ENCODE peak calls at places on chromosomes 5 and 9, in five cellular contexts. I is transverse colon, K is breast epithelium, T is HCT116, J is esophagus muscularis mucosa. W is an unnamed sample.

GRCh38 chr5:84791730-84792129 is 407.1 kb upstream of the EDIL3 start:
- DNase-seq in I (no peak), K (no peak), T (no peak), J (no peak), W (no peak)

GRCh38 chr5:3994635-3995034 is 399.0 kb downstream of the IRX1 start:
- DNase-seq in I (no peak), K (no peak), T (no peak), J (no peak), W (no peak)

GRCh38 chr9:84152204-84152603 is 171.6 kb downstream of the RMI1 start:
- DNase-seq in I (no peak), K (no peak), T (no peak), J (no peak), W (no peak)

GRCh38 chr5:165134146-165134545 is 1628.7 kb downstream of the MAT2B start:
- DNase-seq in I (no peak), K (no peak), T (no peak), J (no peak), W (no peak)

GRCh38 chr5:104177651-104178050 is 615.1 kb upstream of the NUDT12 start:
- DNase-seq in I (no peak), K (no peak), T (no peak), J (no peak), W (no peak)

GRCh38 chr5:172293745-172294342 is 10.3 kb upstream of the UBTD2 start:
- DNase-seq in I (no peak), K (no peak), T (no peak), J (no peak), W (no peak)

GRCh38 chr5:90949469-90950358 is 391.1 kb downstream of the ADGRV1 start:
- DNase-seq in I (no peak), K (no peak), T (no peak), J (no peak), W (no peak)

GRCh38 chr9:19920401-19920800 is 131.6 kb upstream of the SLC24A2 start:
- DNase-seq in I (no peak), K (no peak), T (no peak), J (no peak), W (no peak)

GRCh38 chr5:53201746-53202145 is 92.2 kb upstream of the MOCS2 start:
- DNase-seq in I (no peak), K (no peak), T (no peak), J (no peak), W (no peak)

GRCh38 chr5:101520417-101520816 is 617.3 kb upstream of the ST8SIA4 start:
- DNase-seq in I (no peak), K (no peak), T (no peak), J (no peak), W (no peak)

GRCh38 chr9:126439402-126439765 is 112.8 kb downstream of the MVB12B start:
- DNase-seq in I (no peak), K (no peak), T (no peak), J (no peak), W (no peak)

DNA sequence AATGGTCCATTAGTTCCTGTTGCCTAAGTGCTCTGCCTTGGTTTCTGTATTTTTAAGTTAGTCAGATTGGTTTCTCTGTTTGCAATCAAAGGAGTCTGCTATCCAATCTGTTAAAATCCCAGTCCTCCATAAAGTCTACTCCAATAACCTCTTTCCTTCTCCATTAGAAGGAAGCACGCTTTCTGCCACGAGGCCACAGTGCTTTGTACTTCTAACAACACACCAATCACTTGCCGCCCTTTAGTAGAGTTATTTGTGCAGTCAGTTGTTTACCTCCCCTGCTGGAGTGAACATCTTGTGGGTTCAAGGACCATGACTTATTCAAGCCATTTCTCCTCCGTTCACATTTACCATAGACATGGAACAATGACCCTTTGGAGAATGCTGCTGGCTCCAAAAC is 69.0 kb downstream of the GLRA1 start:
- DNase-seq in I (no peak), K (no peak), T (no peak), J (no peak), W (no peak)
- H3K27ac ChIP-seq in I (no peak), K (no peak), T (no peak), J (no peak), W (no peak)

GRCh38 chr5:62621280-62621679 is 42.7 kb downstream of the LRRC70 start:
- DNase-seq in I (no peak), K (no peak), T (no peak), J (no peak), W (no peak)
- TF ChIP-seq POLR2AphosphoS5 in I (no peak), K (no peak), T (no peak), J (no peak), W (no peak)

DNA sequence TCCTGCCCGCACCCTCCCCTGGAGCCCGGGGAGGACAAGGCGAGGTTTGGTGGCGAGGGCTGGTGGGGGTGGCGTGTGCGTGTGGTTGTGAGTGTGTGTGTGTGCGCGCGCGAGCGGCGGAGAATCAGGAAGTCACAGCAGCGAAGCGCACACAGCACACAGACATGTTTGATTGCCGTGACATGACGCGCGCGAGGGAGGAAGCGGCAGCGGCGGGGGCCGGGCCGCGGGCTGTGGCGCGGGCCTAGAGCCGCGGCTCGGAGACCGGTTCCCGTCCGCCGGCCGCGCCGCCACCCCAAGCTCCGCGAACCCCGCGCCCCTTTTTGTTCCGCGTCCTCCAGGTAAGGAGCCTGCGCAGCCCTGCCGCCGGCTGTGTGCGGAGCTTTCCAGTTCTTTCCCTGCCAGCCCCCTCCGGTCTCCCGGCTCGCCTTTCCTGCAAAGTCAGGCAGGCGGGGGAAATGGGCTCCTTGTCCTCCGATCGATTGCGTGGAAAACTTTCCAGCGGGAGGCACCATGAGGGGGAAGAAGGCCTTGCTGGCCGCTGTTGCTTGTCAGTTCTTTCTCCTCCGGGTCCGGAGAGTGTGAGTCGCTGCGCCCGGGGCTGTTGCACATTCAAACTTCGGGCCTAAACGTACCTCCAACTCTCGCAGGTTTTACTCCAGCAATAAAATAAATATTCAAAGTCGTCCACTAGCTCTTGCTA is 2.5 kb downstream of the SMARCA2 start:
- DNase-seq in I (peak), K (peak), T (no peak), J (peak), W (peak)
- TF ChIP-seq POLR2A in I (peak), K (no peak), T (no peak), J (peak), W (no peak)

GRCh38 chr9:133707761-133708122 is 30.4 kb downstream of the SARDH start:
- DNase-seq in I (no peak), K (no peak), T (no peak), J (no peak), W (peak)
- H3K27ac ChIP-seq in I (no peak), K (no peak), T (no peak), J (no peak), W (peak)

DNA sequence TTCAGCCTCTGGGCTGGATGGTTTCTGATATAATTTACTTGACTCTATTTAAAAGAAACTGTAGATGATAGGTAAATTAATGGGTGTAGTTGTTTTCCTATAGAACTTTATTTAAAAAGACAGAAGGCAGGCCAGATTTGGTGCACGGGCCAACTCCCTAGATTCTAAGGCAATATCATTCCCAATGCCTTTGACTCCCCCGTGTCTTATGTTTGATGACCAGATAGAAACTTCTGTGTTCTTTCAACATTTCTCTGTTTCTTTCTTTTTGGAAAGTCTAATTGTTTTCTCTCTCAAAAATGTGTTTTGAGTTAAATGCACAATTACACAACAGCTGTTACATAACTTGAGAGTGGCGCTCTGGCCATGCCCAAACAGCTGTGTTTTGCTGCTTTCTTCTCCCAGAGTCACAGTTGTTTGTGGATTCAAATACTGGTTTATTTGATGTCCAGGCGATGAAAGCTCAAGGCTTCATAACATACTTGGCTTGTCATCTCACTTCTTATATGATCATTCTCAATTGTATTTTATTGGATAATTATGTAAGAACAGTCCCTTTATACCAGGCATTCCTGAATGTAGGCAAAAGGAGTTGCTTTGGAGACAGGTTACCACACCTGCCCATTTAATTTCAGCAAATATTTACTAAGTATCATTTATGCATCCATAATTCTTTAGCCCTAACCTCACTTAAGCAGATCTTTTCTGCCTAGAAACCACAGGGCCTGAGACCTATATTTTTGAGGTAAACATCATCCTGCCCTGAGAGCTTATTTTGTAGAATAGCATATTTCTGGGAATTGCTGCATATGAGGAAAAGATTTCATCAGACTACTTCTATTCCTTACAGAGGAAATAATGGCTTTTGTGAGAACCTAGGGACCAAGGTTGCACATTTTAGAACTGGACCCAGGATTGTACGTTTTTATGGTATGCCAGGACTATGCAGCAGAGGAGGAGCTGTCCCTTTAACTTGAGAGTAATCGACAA is 1.9 kb upstream of the ALDH1A1 start:
- DNase-seq in I (peak), K (no peak), T (no peak), J (no peak), W (no peak)
- TF ChIP-seq POLR2AphosphoS5 in I (no peak), K (peak), T (no peak), J (peak), W (no peak)

DNA sequence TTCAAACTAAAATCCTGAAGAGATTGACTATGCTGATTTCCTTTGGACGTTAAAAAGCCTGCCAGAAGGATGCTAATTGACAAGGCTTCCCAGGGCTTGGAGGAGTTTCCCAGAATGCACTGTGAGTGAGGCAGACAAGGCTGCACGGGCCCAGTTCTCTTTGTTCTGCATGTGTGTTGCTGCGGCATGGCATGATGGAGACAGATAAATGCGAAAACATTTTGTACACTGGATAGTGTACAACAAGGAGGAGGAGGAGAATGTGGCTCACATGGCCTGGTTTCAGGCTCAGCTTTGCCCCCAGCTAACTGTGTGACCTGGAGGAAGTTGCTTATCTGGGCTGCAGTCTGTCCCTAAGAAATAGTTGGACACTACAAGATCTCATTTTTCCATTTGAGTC is 135.5 kb upstream of the CPEB4 start:
- DNase-seq in I (no peak), K (no peak), T (no peak), J (no peak), W (no peak)
- TF ChIP-seq POLR2A in I (no peak), K (no peak), T (no peak), J (no peak), W (no peak)

GRCh38 chr9:113991714-113992113 is 86.4 kb downstream of the AMBP start:
- DNase-seq in I (no peak), K (no peak), T (no peak), J (no peak), W (peak)
- H3K27ac ChIP-seq in I (no peak), K (no peak), T (no peak), J (no peak), W (no peak)

DNA sequence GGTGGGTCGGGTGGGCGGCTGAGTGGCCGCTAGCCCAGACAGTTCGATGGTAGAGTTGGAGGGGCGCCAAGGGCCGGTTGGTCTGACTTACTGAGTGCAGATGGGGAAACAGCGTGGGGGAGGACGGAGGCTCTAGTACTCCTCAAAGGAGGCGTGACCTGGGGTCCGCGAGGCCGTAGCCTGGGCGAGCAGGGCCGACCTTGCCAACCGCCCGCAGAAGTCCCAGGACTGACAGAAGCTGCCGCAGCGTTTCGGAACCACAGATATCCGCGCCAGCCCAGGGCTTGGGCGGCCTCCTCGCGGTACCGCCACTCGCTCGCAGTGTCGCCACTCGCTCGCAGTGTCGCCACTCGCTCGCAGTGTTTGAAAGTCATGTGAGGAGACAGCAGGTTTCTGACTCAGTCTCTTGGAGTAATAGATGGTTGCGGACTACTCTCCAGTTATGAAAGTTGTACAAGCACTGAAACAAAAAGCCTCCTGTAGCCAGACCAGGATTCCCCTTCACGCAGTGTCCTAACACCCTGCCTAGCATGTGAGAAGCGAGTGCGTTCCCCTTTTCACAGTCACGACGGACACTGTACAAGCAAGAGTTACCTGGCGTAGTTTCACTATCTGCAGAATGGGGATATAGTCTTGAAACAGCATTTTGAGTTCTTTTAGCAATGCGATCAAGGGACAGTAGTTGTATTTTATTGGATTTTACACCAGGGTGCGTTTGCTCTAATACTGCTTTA is 674 bp downstream of the TMEM38B start:
- DNase-seq in I (peak), K (no peak), T (no peak), J (no peak), W (peak)
- TF ChIP-seq POLR2AphosphoS5 in I (no peak), K (peak), T (no peak), J (no peak), W (peak)

W was measured in spleen.